ENCODE peak calls at places on chromosome 3, in seven cellular contexts. One of them, this sample, is unnamed.

GRCh38 chr3:131582438-131582837 is 79.7 kb upstream of the MRPL3 start:
- DNase-seq in RWPE1: no peak
- DNase-seq in tibial nerve: no peak
- DNase-seq in cardiac muscle cell: no peak
- DNase-seq in B cell: no peak
- DNase-seq in heart right ventricle: no peak
- DNase-seq in endothelial cell: no peak
- DNase-seq in this sample: no peak

GRCh38 chr3:45178131-45179023 is 32.2 kb upstream of the CDCP1 start:
- DNase-seq in tibial nerve: no peak
- DNase-seq in endothelial cell: no peak
- DNase-seq in cardiac muscle cell: peak
- DNase-seq in heart right ventricle: no peak
- DNase-seq in RWPE1: no peak
- DNase-seq in B cell: no peak
- DNase-seq in this sample: no peak

GRCh38 chr3:190338717-190339116 is 16.5 kb upstream of the CLDN1 start:
- DNase-seq in cardiac muscle cell: no peak
- DNase-seq in endothelial cell: no peak
- DNase-seq in tibial nerve: no peak
- DNase-seq in B cell: no peak
- DNase-seq in heart right ventricle: peak
- DNase-seq in RWPE1: peak
- DNase-seq in this sample: no peak

GRCh38 chr3:107024481-107025153 is 352.6 kb upstream of the CCDC54 start:
- DNase-seq in tibial nerve: no peak
- DNase-seq in heart right ventricle: no peak
- DNase-seq in B cell: no peak
- DNase-seq in endothelial cell: no peak
- DNase-seq in cardiac muscle cell: peak
- DNase-seq in RWPE1: no peak
- DNase-seq in this sample: no peak

GRCh38 chr3:159619341-159619885 is 369.2 kb upstream of the IL12A start:
- DNase-seq in B cell: no peak
- DNase-seq in heart right ventricle: no peak
- DNase-seq in cardiac muscle cell: peak
- DNase-seq in tibial nerve: no peak
- DNase-seq in RWPE1: no peak
- DNase-seq in endothelial cell: no peak
- DNase-seq in this sample: no peak

GRCh38 chr3:98920166-98920565 is 18.7 kb upstream of the DCBLD2 start:
- DNase-seq in heart right ventricle: no peak
- DNase-seq in cardiac muscle cell: no peak
- DNase-seq in RWPE1: no peak
- DNase-seq in tibial nerve: no peak
- DNase-seq in endothelial cell: no peak
- DNase-seq in B cell: no peak
- DNase-seq in this sample: no peak

GRCh38 chr3:169146112-169146665 is 517.3 kb downstream of the MECOM start:
- DNase-seq in endothelial cell: peak
- DNase-seq in cardiac muscle cell: peak
- DNase-seq in RWPE1: peak
- DNase-seq in tibial nerve: no peak
- DNase-seq in heart right ventricle: peak
- DNase-seq in B cell: peak
- DNase-seq in this sample: no peak

GRCh38 chr3:119227064-119227850 is 13.4 kb downstream of the B4GALT4 start:
- DNase-seq in endothelial cell: no peak
- DNase-seq in B cell: no peak
- DNase-seq in RWPE1: no peak
- DNase-seq in tibial nerve: no peak
- DNase-seq in cardiac muscle cell: no peak
- DNase-seq in heart right ventricle: no peak
- DNase-seq in this sample: no peak

GRCh38 chr3:46239952-46240351 is 2.3 kb upstream of the CCR3 start:
- DNase-seq in RWPE1: no peak
- DNase-seq in tibial nerve: no peak
- DNase-seq in heart right ventricle: no peak
- DNase-seq in cardiac muscle cell: no peak
- DNase-seq in B cell: no peak
- DNase-seq in endothelial cell: no peak
- DNase-seq in this sample: no peak

GRCh38 chr3:42010530-42010929 is 48.6 kb upstream of the ULK4 start:
- DNase-seq in endothelial cell: peak
- DNase-seq in cardiac muscle cell: no peak
- DNase-seq in heart right ventricle: no peak
- DNase-seq in tibial nerve: no peak
- DNase-seq in RWPE1: no peak
- DNase-seq in B cell: no peak
- DNase-seq in this sample: no peak

GRCh38 chr3:171132873-171133272 is 106.4 kb upstream of the SLC2A2 start:
- DNase-seq in RWPE1: peak
- DNase-seq in heart right ventricle: no peak
- DNase-seq in B cell: no peak
- DNase-seq in tibial nerve: no peak
- DNase-seq in endothelial cell: no peak
- DNase-seq in cardiac muscle cell: peak
- DNase-seq in this sample: no peak

GRCh38 chr3:114660124-114660523 is 366.3 kb downstream of the TIGIT start:
- DNase-seq in RWPE1: no peak
- DNase-seq in heart right ventricle: peak
- DNase-seq in endothelial cell: no peak
- DNase-seq in cardiac muscle cell: peak
- DNase-seq in tibial nerve: no peak
- DNase-seq in B cell: no peak
- DNase-seq in this sample: no peak

GRCh38 chr3:193261970-193262369 is 20.9 kb downstream of the PLAAT1 start:
- DNase-seq in cardiac muscle cell: no peak
- DNase-seq in B cell: no peak
- DNase-seq in endothelial cell: no peak
- DNase-seq in heart right ventricle: no peak
- DNase-seq in tibial nerve: no peak
- DNase-seq in RWPE1: no peak
- DNase-seq in this sample: no peak

DNA sequence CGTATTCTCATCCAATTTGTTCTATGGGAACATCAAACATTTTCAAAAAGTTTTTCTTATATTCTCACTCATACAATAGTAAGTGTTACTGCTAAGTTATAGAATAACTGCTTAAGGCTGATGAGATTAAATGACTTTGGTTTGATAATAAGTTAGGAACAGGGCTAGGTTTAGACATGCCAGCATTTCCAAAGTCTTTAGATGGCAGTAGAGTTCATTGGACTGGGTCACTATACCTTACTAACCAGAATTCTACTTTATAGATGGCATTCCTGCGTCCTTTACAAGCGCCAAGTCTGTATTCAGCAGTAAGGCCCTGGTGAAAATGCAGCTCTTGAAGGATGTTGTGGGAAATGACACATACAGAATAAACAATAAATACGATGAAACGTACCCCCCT is 21.7 kb downstream of the PLAAT1 start:
- DNase-seq in cardiac muscle cell: no peak
- DNase-seq in B cell: no peak
- DNase-seq in tibial nerve: no peak
- DNase-seq in heart right ventricle: no peak
- DNase-seq in RWPE1: no peak
- DNase-seq in endothelial cell: no peak
- DNase-seq in this sample: no peak
- TF ChIP-seq CTCF in cardiac muscle cell: no peak
- TF ChIP-seq CTCF in B cell: no peak
- TF ChIP-seq CTCF in tibial nerve: no peak
- TF ChIP-seq CTCF in heart right ventricle: no peak
- TF ChIP-seq CTCF in RWPE1: no peak
- TF ChIP-seq CTCF in endothelial cell: no peak
- TF ChIP-seq CTCF in this sample: no peak

GRCh38 chr3:194930439-194931204 is 244.9 kb downstream of the FAM43A start:
- DNase-seq in heart right ventricle: peak
- DNase-seq in B cell: no peak
- DNase-seq in RWPE1: peak
- DNase-seq in endothelial cell: peak
- DNase-seq in tibial nerve: no peak
- DNase-seq in cardiac muscle cell: peak
- DNase-seq in this sample: no peak

GRCh38 chr3:194931366-194931765 is 245.7 kb downstream of the FAM43A start:
- DNase-seq in B cell: no peak
- DNase-seq in RWPE1: no peak
- DNase-seq in heart right ventricle: no peak
- DNase-seq in tibial nerve: no peak
- DNase-seq in endothelial cell: no peak
- DNase-seq in cardiac muscle cell: peak
- DNase-seq in this sample: no peak

GRCh38 chr3:194928183-194928736 is 242.6 kb downstream of the FAM43A start:
- DNase-seq in cardiac muscle cell: peak
- DNase-seq in tibial nerve: no peak
- DNase-seq in heart right ventricle: no peak
- DNase-seq in B cell: no peak
- DNase-seq in endothelial cell: no peak
- DNase-seq in RWPE1: peak
- DNase-seq in this sample: no peak

GRCh38 chr3:194925614-194926013 is 239.9 kb downstream of the FAM43A start:
- DNase-seq in tibial nerve: no peak
- DNase-seq in RWPE1: no peak
- DNase-seq in cardiac muscle cell: no peak
- DNase-seq in heart right ventricle: no peak
- DNase-seq in endothelial cell: no peak
- DNase-seq in B cell: no peak
- DNase-seq in this sample: no peak

DNA sequence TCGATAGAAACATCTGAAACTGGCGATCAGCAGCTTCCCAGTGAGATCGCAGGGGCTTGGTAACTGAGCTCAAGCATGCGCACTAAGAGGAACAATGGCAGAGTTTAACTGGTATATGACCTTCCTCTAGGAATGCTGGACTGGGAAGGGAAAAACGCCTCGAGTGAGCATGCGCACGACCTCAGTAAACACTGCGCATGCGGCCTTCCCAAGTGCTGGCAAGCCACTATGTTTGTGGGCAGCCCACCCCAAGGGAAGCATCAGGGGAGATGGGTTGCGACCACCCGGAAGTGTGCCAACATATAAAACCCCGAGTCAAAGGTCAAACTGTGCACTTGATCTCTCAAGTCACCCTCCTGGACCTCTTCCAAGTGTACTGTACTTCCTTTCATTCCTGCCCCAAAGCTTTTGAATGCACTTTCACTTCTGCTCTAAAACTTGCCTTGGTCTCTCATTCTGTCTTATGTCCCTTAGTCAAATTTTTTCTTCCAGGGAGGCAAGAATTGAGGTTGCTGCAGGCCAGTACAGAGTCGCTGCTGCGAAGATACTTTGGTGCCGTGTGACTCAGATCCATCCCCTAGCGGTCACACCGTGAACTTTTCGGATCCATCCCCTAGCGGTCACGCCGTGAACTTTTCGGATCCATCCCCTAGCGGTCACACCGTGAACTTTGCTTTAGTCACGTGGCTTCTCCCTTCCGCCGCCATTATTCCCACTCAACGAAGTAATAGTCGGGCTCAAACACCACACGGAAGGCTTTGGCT is 243.3 kb downstream of the FAM43A start:
- DNase-seq in endothelial cell: peak
- DNase-seq in B cell: peak
- DNase-seq in heart right ventricle: no peak
- DNase-seq in tibial nerve: no peak
- DNase-seq in RWPE1: no peak
- DNase-seq in cardiac muscle cell: no peak
- DNase-seq in this sample: no peak
- TF ChIP-seq CTCF in endothelial cell: peak
- TF ChIP-seq CTCF in B cell: no peak
- TF ChIP-seq CTCF in heart right ventricle: peak
- TF ChIP-seq CTCF in tibial nerve: peak
- TF ChIP-seq CTCF in RWPE1: no peak
- TF ChIP-seq CTCF in cardiac muscle cell: peak
- TF ChIP-seq CTCF in this sample: no peak

DNA sequence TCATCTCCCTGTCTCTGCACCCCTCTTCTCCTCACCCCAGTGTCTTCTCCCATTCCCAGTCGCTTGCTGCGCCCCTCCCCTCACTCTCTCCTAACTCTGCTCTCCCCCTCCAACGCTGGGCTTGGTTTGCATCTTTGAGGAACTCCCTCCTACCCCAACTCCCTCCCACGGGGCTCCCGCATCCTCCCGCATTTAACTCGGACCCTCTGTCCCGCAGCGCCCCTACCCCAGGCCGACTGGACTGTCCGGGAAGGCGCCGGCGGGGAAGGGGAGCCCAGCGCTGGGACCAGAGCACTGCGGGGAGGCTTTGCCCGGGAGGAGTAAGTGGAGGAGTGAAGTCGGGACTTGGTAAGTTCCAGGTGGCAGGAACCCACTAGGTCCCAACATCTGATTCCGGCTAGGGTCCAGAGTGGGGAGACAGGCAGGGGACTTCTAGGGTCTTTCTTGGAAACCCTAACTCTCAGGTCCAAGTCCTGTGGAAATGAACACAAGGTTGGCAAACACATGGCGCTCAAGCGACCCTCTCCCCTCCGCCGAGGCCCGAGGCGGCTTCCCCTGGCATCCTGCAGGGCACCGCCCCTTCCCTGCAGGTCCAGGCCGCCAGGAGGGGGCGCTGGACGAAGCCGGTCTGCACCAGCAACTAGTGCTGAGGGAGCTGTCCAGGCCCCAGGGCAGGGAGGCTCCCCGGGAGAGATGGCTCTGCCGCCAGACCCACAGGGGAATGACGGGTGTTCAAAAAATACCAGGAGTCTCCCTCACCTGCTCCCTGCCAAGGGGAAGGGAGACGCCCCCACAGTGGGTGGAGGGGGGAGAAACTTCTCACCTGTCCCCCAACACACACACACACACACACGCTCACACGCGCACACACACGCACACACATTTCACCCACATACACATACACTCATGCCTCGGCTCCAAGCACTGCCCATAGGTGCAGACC is 53.2 kb downstream of the LHFPL4 start:
- DNase-seq in RWPE1: peak
- DNase-seq in tibial nerve: no peak
- DNase-seq in heart right ventricle: peak
- DNase-seq in B cell: peak
- DNase-seq in endothelial cell: peak
- DNase-seq in cardiac muscle cell: peak
- DNase-seq in this sample: peak
- TF ChIP-seq CTCF in RWPE1: peak
- TF ChIP-seq CTCF in tibial nerve: peak
- TF ChIP-seq CTCF in heart right ventricle: peak
- TF ChIP-seq CTCF in B cell: peak
- TF ChIP-seq CTCF in endothelial cell: peak
- TF ChIP-seq CTCF in cardiac muscle cell: peak
- TF ChIP-seq CTCF in this sample: peak

DNA sequence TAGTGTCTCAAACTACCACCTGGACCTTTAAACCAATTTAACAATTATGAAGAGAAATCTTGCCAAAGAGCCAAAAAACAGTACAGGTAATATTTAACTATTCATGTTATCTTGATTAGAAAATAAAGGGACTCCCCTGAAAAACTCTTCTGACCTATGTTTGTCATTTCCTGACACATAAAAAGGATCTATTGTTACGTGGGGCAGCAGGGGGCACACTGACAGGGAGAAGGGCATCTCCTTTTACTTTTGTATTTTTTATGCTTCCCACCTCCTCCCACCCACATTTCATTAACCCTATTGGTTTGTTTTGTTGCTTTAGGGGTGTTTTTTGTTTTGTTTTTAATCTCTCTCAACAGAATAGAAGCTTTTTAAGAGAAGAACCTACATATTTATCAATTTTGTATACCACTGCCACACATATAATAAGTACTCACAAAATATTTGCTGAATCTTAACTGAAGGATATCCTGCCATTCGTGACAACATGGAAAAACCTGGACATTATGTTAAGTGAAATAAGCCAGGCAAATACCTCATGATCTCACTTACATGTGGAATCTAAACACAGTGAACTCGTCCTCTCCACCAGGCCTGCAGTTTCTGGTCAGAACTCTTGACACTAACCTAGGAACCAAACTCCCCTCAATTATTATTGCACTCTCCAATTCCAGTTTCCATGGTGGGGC is 17.7 kb downstream of the STAG1 start:
- DNase-seq in tibial nerve: no peak
- DNase-seq in endothelial cell: no peak
- DNase-seq in B cell: no peak
- DNase-seq in cardiac muscle cell: no peak
- DNase-seq in heart right ventricle: no peak
- DNase-seq in RWPE1: no peak
- DNase-seq in this sample: no peak
- TF ChIP-seq CTCF in tibial nerve: no peak
- TF ChIP-seq CTCF in endothelial cell: no peak
- TF ChIP-seq CTCF in B cell: peak
- TF ChIP-seq CTCF in cardiac muscle cell: peak
- TF ChIP-seq CTCF in heart right ventricle: peak
- TF ChIP-seq CTCF in RWPE1: no peak
- TF ChIP-seq CTCF in this sample: peak

This sample was measured in natural killer cell.